ENCODE peak calls at places on chromosomes 13 and 19, in six cellular contexts. E is GM12878, L is K562, R is H1, B is HepG2, Q is GM12892. D is an unnamed sample.

GRCh38 chr19:13058951-13059660 is 43.6 kb downstream of the LYL1 start:
- DNase-seq in E (no peak), B (no peak), Q (no peak), R (no peak), L (no peak), D (no peak)

GRCh38 chr19:44707794-44708193 is 8.8 kb downstream of the CEACAM16 start:
- DNase-seq in R (no peak), E (no peak), Q (no peak), L (no peak), B (no peak), D (no peak)

GRCh38 chr19:10878253-10878652 is 6.9 kb downstream of the CARM1 start:
- DNase-seq in Q (no peak), L (no peak), R (no peak), B (no peak), E (no peak), D (no peak)

GRCh38 chr19:35083678-35084077 is 31.9 kb upstream of the FXYD3 start:
- DNase-seq in B (no peak), R (no peak), E (no peak), Q (no peak), L (no peak), D (no peak)

GRCh38 chr13:41059466-41059865 is 1.8 kb upstream of the WBP4 start:
- DNase-seq in B (no peak), L (no peak), E (no peak), R (no peak), Q (no peak), D (no peak)

GRCh38 chr19:464146-464545 is 3.3 kb upstream of the SHC2 start:
- DNase-seq in Q (no peak), B (no peak), E (no peak), L (no peak), R (no peak), D (no peak)

GRCh38 chr19:55443045-55443823 is at the start of gene SHISA7:
- DNase-seq in R (peak), B (no peak), Q (no peak), L (no peak), E (no peak), D (no peak)

GRCh38 chr19:30450101-30450500 is 77.9 kb downstream of the ZNF536 start:
- DNase-seq in R (no peak), E (no peak), L (no peak), Q (no peak), B (no peak), D (no peak)

GRCh38 chr13:99289674-99290337 is 17.4 kb downstream of the GPR183 start:
- DNase-seq in B (no peak), R (no peak), Q (no peak), E (no peak), L (no peak), D (no peak)

GRCh38 chr13:25046274-25046984 is 49.5 kb upstream of the PABPC3 start:
- DNase-seq in Q (no peak), R (no peak), L (no peak), B (no peak), E (no peak), D (no peak)

GRCh38 chr19:10726268-10726667 is 8.4 kb downstream of the DNM2 start:
- DNase-seq in R (no peak), L (no peak), B (no peak), Q (no peak), E (no peak), D (no peak)

GRCh38 chr13:49256841-49257240 is 9.1 kb downstream of the CDADC1 start:
- DNase-seq in Q (no peak), R (no peak), E (no peak), L (no peak), B (no peak), D (no peak)

GRCh38 chr19:726993-727956 is 18.5 kb downstream of the PALM start:
- DNase-seq in E (no peak), B (no peak), R (no peak), L (no peak), Q (no peak), D (no peak)

GRCh38 chr19:45955905-45956608 is 17.6 kb downstream of the NOVA2 start:
- DNase-seq in Q (no peak), E (no peak), L (no peak), R (no peak), B (peak), D (no peak)

GRCh38 chr13:32852568-32852967 is 163.7 kb upstream of the KL start:
- DNase-seq in Q (no peak), B (no peak), E (no peak), R (no peak), L (no peak), D (no peak)

GRCh38 chr13:32857077-32857476 is 159.1 kb upstream of the KL start:
- DNase-seq in E (no peak), L (no peak), B (no peak), R (no peak), Q (no peak), D (no peak)

GRCh38 chr13:32859893-32860292 is 156.3 kb upstream of the KL start:
- DNase-seq in L (no peak), B (no peak), E (no peak), R (no peak), Q (no peak), D (no peak)

GRCh38 chr13:32861304-32861703 is 154.9 kb upstream of the KL start:
- DNase-seq in B (no peak), Q (no peak), E (no peak), L (no peak), R (no peak), D (no peak)

GRCh38 chr13:32857689-32858088 is 158.5 kb upstream of the KL start:
- DNase-seq in L (no peak), B (no peak), Q (no peak), E (no peak), R (no peak), D (no peak)
- TF ChIP-seq POLR2AphosphoS5 in L (no peak), B (no peak), Q (no peak), E (no peak), R (no peak), D (no peak)

GRCh38 chr19:49326165-49326704 is 1.2 kb upstream of the SLC6A16 start:
- DNase-seq in B (no peak), R (no peak), E (no peak), L (no peak), Q (no peak), D (no peak)

GRCh38 chr19:49327878-49328544 is 3.0 kb upstream of the SLC6A16 start:
- DNase-seq in Q (no peak), E (no peak), L (peak), R (no peak), B (peak), D (no peak)

GRCh38 chr19:49328741-49329140 is 3.8 kb upstream of the SLC6A16 start:
- DNase-seq in B (no peak), L (no peak), E (no peak), Q (no peak), R (no peak), D (no peak)

DNA sequence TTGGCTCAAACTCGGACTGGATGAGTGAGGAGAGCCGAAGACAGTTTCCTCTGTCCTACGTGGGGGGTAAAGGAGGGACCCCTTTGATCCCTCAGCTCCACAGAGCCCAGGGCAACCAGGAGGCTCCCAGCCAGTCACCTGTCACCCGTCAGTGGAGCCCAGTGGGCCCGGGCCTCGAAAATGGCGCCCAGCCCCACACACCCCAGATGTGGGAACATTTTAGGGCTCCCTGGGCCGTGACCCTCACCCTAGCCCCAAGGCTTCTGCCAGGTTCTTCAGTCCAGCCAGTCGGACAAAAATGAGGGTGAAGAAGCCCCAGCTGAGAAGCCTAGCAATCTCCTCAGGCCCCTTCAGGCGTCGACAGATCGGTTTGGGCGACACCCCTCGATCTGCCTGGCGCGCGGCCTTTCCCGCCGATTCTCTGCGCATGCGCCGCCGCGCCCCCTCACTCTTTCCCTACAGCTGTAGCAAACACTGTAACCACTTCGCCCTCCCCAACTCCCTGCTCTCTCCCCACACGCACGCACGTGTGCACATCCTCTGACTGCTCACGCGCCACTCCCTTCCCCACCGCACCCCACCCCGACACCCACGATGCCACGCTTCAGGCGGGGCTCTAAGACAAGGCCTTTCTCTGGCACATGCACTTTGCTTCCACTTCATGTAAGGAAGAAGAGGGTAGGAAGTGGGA is at the start of gene SLC6A16:
- DNase-seq in Q (no peak), R (peak), L (no peak), B (no peak), E (no peak), D (no peak)
- TF ChIP-seq TAF1 in Q (no peak), R (no peak), L (no peak), B (no peak), E (no peak), D (no peak)

DNA sequence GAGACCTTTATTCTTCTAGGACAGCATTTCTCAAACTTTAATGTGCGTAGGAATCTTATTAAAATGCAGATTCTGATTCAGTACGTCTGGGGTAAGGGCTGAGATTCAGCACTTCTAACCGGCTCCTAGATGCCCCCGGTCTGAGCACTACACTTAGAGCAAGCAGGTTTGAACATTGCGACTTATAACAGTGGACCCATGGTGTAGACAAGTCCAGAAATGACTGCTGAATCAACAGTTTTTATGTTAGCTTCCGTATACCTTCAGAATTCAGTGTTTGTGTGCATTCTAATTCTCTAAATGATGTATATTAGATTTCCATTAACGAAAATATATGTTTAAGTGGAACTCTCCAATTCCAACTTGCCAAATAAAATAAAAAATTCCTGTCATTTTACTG is 17.5 kb upstream of the CPB2 start:
- DNase-seq in L (no peak), Q (no peak), R (no peak), E (no peak), B (no peak), D (no peak)
- TF ChIP-seq POLR2A in L (no peak), Q (no peak), R (no peak), E (no peak), B (no peak), D (no peak)

GRCh38 chr19:29201849-29202248 is 11.1 kb downstream of the UQCRFS1 start:
- DNase-seq in B (no peak), Q (no peak), R (no peak), E (no peak), L (no peak), D (no peak)
- TF ChIP-seq POLR2AphosphoS5 in B (no peak), Q (no peak), R (no peak), E (no peak), L (no peak), D (no peak)

GRCh38 chr13:112531263-112531794 is 56.6 kb downstream of the TUBGCP3 start:
- DNase-seq in R (no peak), Q (no peak), E (no peak), B (no peak), L (no peak), D (no peak)
- TF ChIP-seq TAF1 in R (no peak), Q (no peak), E (no peak), B (no peak), L (no peak), D (no peak)

GRCh38 chr19:16159655-16160054 is 13.7 kb downstream of the CIB3 start:
- DNase-seq in E (no peak), R (no peak), Q (no peak), B (no peak), L (no peak), D (no peak)
- TF ChIP-seq POLR2A in E (no peak), R (no peak), Q (no peak), B (no peak), L (no peak), D (no peak)

GRCh38 chr13:111880185-111880584 is 186.8 kb upstream of the SOX1 start:
- DNase-seq in E (no peak), Q (no peak), R (peak), L (no peak), B (no peak), D (no peak)

GRCh38 chr13:111883571-111884343 is 183.2 kb upstream of the SOX1 start:
- DNase-seq in B (no peak), Q (no peak), L (no peak), R (peak), E (no peak), D (no peak)

GRCh38 chr13:111879719-111880118 is 187.2 kb upstream of the SOX1 start:
- DNase-seq in Q (no peak), L (no peak), B (no peak), R (peak), E (no peak), D (no peak)

GRCh38 chr13:111881700-111882099 is 185.2 kb upstream of the SOX1 start:
- DNase-seq in B (no peak), R (peak), Q (no peak), L (no peak), E (no peak), D (no peak)

GRCh38 chr13:111882351-111882750 is 184.6 kb upstream of the SOX1 start:
- DNase-seq in E (no peak), L (no peak), R (no peak), Q (no peak), B (no peak), D (no peak)
- TF ChIP-seq POLR2AphosphoS5 in E (no peak), L (no peak), R (no peak), Q (no peak), B (no peak), D (no peak)

DNA sequence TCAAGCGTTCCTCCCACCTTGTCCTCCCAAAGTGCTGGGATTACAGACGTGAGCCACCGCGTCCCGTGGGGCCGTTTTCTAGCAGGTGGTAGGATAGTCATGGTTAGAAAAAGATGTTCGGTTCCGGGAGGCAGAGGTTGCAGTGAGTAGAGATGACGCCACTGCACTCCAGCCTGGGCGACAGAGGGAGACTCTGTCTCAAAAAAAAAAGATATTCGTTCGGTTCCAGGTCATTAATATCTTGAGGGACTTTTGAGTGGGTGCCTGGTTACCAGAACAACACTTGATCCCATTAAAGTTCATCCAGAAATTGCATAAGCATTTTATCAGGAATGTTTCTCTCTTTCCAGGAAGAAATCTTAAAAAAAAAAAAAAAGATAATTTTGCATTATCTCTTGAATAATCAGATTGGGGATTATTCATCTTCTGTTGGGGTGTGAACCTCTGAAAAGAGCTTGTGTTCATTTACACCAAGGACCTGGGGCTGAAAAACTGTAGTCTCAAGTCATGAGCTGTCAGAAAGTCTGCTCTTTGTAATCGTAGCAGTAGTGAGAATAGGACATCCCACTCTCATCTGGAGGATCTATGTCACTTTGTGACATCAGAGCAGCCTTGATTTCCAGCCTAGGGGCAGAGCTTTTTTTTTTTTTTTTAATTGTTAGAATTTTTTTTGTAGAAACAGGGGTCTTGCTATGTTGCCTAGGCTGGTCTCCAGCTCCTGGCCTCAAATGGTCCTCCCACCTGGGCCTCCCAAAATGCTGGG is 1.0 kb upstream of the ETHE1 start:
- DNase-seq in R (no peak), B (no peak), Q (no peak), E (no peak), L (no peak), D (no peak)
- TF ChIP-seq TAF1 in R (no peak), B (no peak), Q (no peak), E (no peak), L (no peak), D (no peak)

GRCh38 chr19:53308339-53308811 is 25.2 kb upstream of the ZNF845 start:
- DNase-seq in R (peak), Q (no peak), B (no peak), L (peak), E (no peak), D (no peak)

GRCh38 chr19:53311897-53312296 is 21.7 kb upstream of the ZNF845 start:
- DNase-seq in B (no peak), Q (no peak), E (no peak), L (no peak), R (no peak), D (no peak)

DNA sequence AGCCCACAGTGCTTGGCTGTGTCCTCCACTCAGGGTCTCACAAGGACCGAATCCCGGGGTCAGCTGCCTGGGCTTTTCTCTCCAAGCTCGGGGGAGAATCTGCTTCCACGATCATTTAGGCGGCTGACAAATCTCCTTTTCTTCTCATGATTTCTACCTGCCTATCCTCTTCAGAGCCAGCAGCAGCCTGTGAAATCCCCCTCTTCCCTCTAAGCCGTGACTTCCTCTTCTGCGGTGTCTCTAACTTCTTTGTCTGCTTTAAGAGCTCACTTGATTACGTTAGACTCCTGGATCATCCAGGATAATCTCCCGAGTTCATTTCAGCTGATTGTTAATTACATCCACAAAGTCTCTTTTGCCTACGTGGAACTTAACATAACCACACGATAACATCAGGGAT is 22.5 kb upstream of the ZNF845 start:
- DNase-seq in B (no peak), R (no peak), E (no peak), Q (no peak), L (no peak), D (no peak)
- TF ChIP-seq POLR2A in B (no peak), R (no peak), E (no peak), Q (no peak), L (no peak), D (no peak)

GRCh38 chr19:7528522-7529245 is 6.3 kb downstream of the MCOLN1 start:
- DNase-seq in L (no peak), Q (no peak), E (no peak), R (no peak), B (no peak), D (no peak)

GRCh38 chr19:7529246-7529600 is 6.3 kb upstream of the PNPLA6 start:
- DNase-seq in B (no peak), R (no peak), L (no peak), E (no peak), Q (no peak), D (no peak)

GRCh38 chr19:7528192-7528519 is 5.7 kb downstream of the MCOLN1 start:
- DNase-seq in E (no peak), R (no peak), L (no peak), B (no peak), Q (peak), D (no peak)

GRCh38 chr19:7526093-7526929 is 3.9 kb downstream of the MCOLN1 start:
- DNase-seq in L (no peak), Q (no peak), E (no peak), B (no peak), R (no peak), D (no peak)

GRCh38 chr19:7527516-7528191 is 5.2 kb downstream of the MCOLN1 start:
- DNase-seq in B (no peak), Q (no peak), E (no peak), R (no peak), L (no peak), D (no peak)
- TF ChIP-seq POLR2AphosphoS5 in B (no peak), Q (no peak), E (no peak), R (no peak), L (no peak), D (no peak)

D was measured in GM12891.